ENCODE peak calls at places on chromosomes 2 and 18, in ten cellular contexts. X is T1000; S is germinal center; O is T-helper 1 cell; B is activated T-helper 1 cell treated with anti-CD3 and anti-CD28 coated beads, Interleukin-12 subunit alpha, Interleukin-12 subunit beta, Interleukin-2, Interleukin-4 antibody, amounts not matched to agents 30 ng/mL and 10 ng/mL and 1 ng/mL, durations not matched to agents 14 hours and 24 hours and 36 hours; Y is Peyer's patch; W is AG09309; Z is A172; T is GM12865; Q is pons. C is an unnamed sample.
A peak's percentile ranks its signal among the peaks of the same experiment; 100 is the strongest.

GRCh38 chr2:225889452-225889851 is 489.9 kb downstream of the NYAP2 start:
- DNase-seq in T (peak; percentile 13), Z (peak; percentile 78), Y (no peak), Q (peak; percentile 44), B (no peak), X (no peak), S (peak; percentile 33), O (no peak), W (peak; percentile 85), C (no peak)

GRCh38 chr2:142874293-142874814 is 3.1 kb upstream of the KYNU start:
- DNase-seq in O (no peak), Z (peak; percentile 91), B (no peak), X (peak; percentile 53), W (peak; percentile 62), Q (no peak), T (peak; percentile 55), Y (no peak), S (no peak), C (no peak)

GRCh38 chr2:205563646-205564045 is 118.7 kb upstream of the NRP2 start:
- DNase-seq in T (peak; percentile 22), W (no peak), X (no peak), O (peak; percentile 11), Q (no peak), Y (no peak), S (peak; percentile 7), Z (no peak), B (no peak), C (peak; percentile 11)

GRCh38 chr18:25289040-25289631 is 62.8 kb downstream of the ZNF521 start:
- DNase-seq in W (peak; percentile 93), O (no peak), B (no peak), Y (no peak), T (no peak), X (peak; percentile 74), Z (no peak), Q (peak; percentile 40), S (no peak), C (no peak)

GRCh38 chr2:118050386-118050785 is 36.5 kb upstream of the CCDC93 start:
- DNase-seq in Y (no peak), O (no peak), Z (peak; percentile 85), B (no peak), S (no peak), T (no peak), Q (no peak), X (no peak), W (no peak), C (no peak)

GRCh38 chr2:241050624-241051577 is 51.2 kb downstream of the MTERF4 start:
- DNase-seq in T (no peak), W (no peak), S (no peak), X (no peak), B (no peak), Z (no peak), Y (no peak), O (no peak), Q (no peak), C (no peak)

GRCh38 chr2:238863231-238863630 is 15.3 kb downstream of the TWIST2 start:
- DNase-seq in Z (no peak), T (no peak), S (no peak), O (no peak), Q (no peak), W (no peak), X (no peak), B (no peak), Y (no peak), C (no peak)

GRCh38 chr2:209817818-209818420 is 46.3 kb downstream of the UNC80 start:
- DNase-seq in T (no peak), Z (no peak), W (no peak), O (no peak), B (no peak), Q (no peak), X (no peak), Y (no peak), S (no peak), C (no peak)

GRCh38 chr2:147578529-147578928 is 266.3 kb upstream of the ACVR2A start:
- DNase-seq in O (no peak), Z (no peak), T (no peak), S (no peak), Q (no peak), W (no peak), B (no peak), X (no peak), Y (no peak), C (no peak)

GRCh38 chr2:186349508-186349907 is 136.6 kb upstream of the ZC3H15 start:
- DNase-seq in X (no peak), Q (no peak), O (no peak), Z (peak; percentile 51), Y (no peak), T (peak; percentile 10), B (no peak), S (no peak), W (peak; percentile 62), C (no peak)

GRCh38 chr2:96538487-96539214 is 2.1 kb downstream of the ARID5A start:
- DNase-seq in S (peak; percentile 37), Q (peak; percentile 85), O (peak; percentile 89), T (peak; percentile 82), W (no peak), Y (peak; percentile 97), X (no peak), B (peak; percentile 80), Z (no peak), C (peak; percentile 92)

GRCh38 chr18:63320041-63320689 is 596 bp upstream of the BCL2 start:
- DNase-seq in O (peak; percentile 90), S (peak; percentile 82), Z (peak; percentile 43), Y (peak; percentile 95), T (peak; percentile 93), W (no peak), X (peak; percentile 21), Q (peak; percentile 87), B (peak; percentile 83), C (peak; percentile 92)

GRCh38 chr2:238855891-238856580 is 8.2 kb downstream of the TWIST2 start:
- DNase-seq in T (no peak), X (no peak), O (no peak), Z (no peak), Q (no peak), B (no peak), S (no peak), W (no peak), Y (no peak), C (no peak)

GRCh38 chr2:172181840-172182239 is 79.1 kb upstream of the DLX2 start:
- DNase-seq in S (no peak), X (no peak), Y (no peak), W (no peak), T (no peak), Z (no peak), O (no peak), Q (no peak), B (no peak), C (no peak)

GRCh38 chr2:54239427-54239826 is 16.6 kb downstream of the TSPYL6 start:
- DNase-seq in S (no peak), T (no peak), B (no peak), W (peak; percentile 63), Y (no peak), X (peak; percentile 46), Q (no peak), Z (peak; percentile 91), O (no peak), C (no peak)

GRCh38 chr2:128381001-128381938 is 62.6 kb upstream of the HS6ST1 start:
- DNase-seq in Z (no peak), Q (no peak), T (no peak), Y (peak; percentile 40), O (no peak), W (no peak), B (no peak), X (no peak), S (no peak), C (no peak)

GRCh38 chr2:237714690-237715458 is 83.7 kb upstream of the RBM44 start:
- DNase-seq in B (no peak), T (no peak), W (no peak), O (no peak), Q (no peak), S (no peak), Z (peak; percentile 64), Y (peak; percentile 57), X (no peak), C (no peak)

GRCh38 chr2:14942991-14943390 is 310.5 kb downstream of the LRATD1 start:
- DNase-seq in Z (no peak), Y (no peak), Q (no peak), W (no peak), S (no peak), X (no peak), O (no peak), B (no peak), T (no peak), C (no peak)

GRCh38 chr2:232883116-232883721 is 13.2 kb downstream of the SNORC start:
- DNase-seq in B (no peak), O (no peak), X (no peak), S (no peak), Y (peak; percentile 39), Z (no peak), W (no peak), T (no peak), Q (no peak), C (no peak)

GRCh38 chr18:24878289-24878688 is 417.9 kb downstream of the HRH4 start:
- DNase-seq in Q (peak; percentile 90), O (no peak), Y (no peak), S (peak; percentile 14), B (no peak), X (no peak), T (peak; percentile 38), Z (no peak), W (peak; percentile 37), C (no peak)

GRCh38 chr2:146598791-146599190 is 1246.0 kb upstream of the ACVR2A start:
- DNase-seq in W (no peak), T (no peak), B (no peak), Q (no peak), Y (no peak), Z (no peak), X (no peak), O (no peak), S (no peak), C (no peak)

GRCh38 chr2:236887519-236887918 is 198.2 kb upstream of the COPS8 start:
- DNase-seq in T (no peak), X (no peak), B (no peak), Q (no peak), Y (peak; percentile 62), O (no peak), W (peak; percentile 14), S (no peak), Z (no peak), C (no peak)

GRCh38 chr18:44805643-44806042 is 125.0 kb downstream of the SETBP1 start:
- DNase-seq in Y (no peak), X (no peak), W (no peak), S (no peak), Z (no peak), T (no peak), O (no peak), Q (no peak), B (no peak), C (no peak)

GRCh38 chr2:134462275-134462674 is 208.4 kb downstream of the MGAT5 start:
- DNase-seq in S (no peak), Y (no peak), X (no peak), B (no peak), Z (no peak), T (no peak), Q (no peak), W (no peak), O (no peak), C (no peak)

GRCh38 chr18:43789234-43790000 is 512.1 kb upstream of the SYT4 start:
- DNase-seq in W (no peak), T (no peak), S (no peak), Z (no peak), Y (no peak), X (no peak), O (no peak), Q (peak; percentile 38), B (no peak), C (no peak)

GRCh38 chr2:61538920-61539559 is 884 bp upstream of the XPO1 start:
- DNase-seq in O (peak; percentile 48), Y (peak; percentile 61), W (no peak), S (peak; percentile 23), T (peak; percentile 64), Z (peak; percentile 43), X (no peak), Q (peak; percentile 47), B (peak; percentile 17), C (peak; percentile 60)

GRCh38 chr2:224104668-224105386 is 65.7 kb upstream of the SERPINE2 start:
- DNase-seq in W (no peak), Y (no peak), O (no peak), X (no peak), T (no peak), S (no peak), B (no peak), Z (no peak), Q (peak; percentile 38), C (no peak)

GRCh38 chr2:170997893-170998477 is 68.9 kb downstream of the GORASP2 start:
- DNase-seq in Q (no peak), Y (no peak), T (no peak), O (no peak), B (no peak), X (no peak), S (no peak), W (no peak), Z (no peak), C (no peak)